ENCODE peak calls at places on chromosomes 16 and 17, in seven cellular contexts. S, Y, X, R, M, W and H are unnamed samples.

GRCh38 chr16:89536886-89537548 is 23.5 kb upstream of the RPL13 start:
- DNase-seq in S (no peak), Y (no peak), X (no peak), R (no peak), M (no peak), W (no peak), H (no peak)

GRCh38 chr16:72983728-72984350 is 64.1 kb downstream of the ZFHX3 start:
- DNase-seq in S (peak), Y (no peak), X (no peak), R (no peak), M (no peak), W (peak), H (no peak)

GRCh38 chr17:72574675-72575510 is 454.1 kb downstream of the SOX9 start:
- DNase-seq in S (no peak), Y (no peak), X (no peak), R (no peak), M (no peak), W (no peak), H (no peak)

GRCh38 chr16:693364-693763 is 3.2 kb upstream of the WDR24 start:
- DNase-seq in S (no peak), Y (no peak), X (no peak), R (no peak), M (no peak), W (no peak), H (no peak)

GRCh38 chr16:67183-67791 is 5.1 kb downstream of the RHBDF1 start:
- DNase-seq in S (no peak), Y (no peak), X (no peak), R (no peak), M (no peak), W (no peak), H (no peak)

GRCh38 chr17:18363021-18363941 is at the start of gene SHMT1:
- DNase-seq in S (peak), Y (peak), X (peak), R (peak), M (peak), W (peak), H (peak)

GRCh38 chr16:63907251-63907650 is 1214.6 kb downstream of the CDH11 start:
- DNase-seq in S (no peak), Y (no peak), X (no peak), R (no peak), M (no peak), W (no peak), H (no peak)

GRCh38 chr16:1941162-1941923 is 1.7 kb downstream of the MSRB1 start:
- DNase-seq in S (peak), Y (no peak), X (no peak), R (no peak), M (peak), W (no peak), H (peak)

GRCh38 chr17:51683291-51683690 is 422.9 kb downstream of the UTP18 start:
- DNase-seq in S (no peak), Y (no peak), X (no peak), R (no peak), M (no peak), W (no peak), H (no peak)

GRCh38 chr16:49271363-49271762 is 10.3 kb downstream of the CBLN1 start:
- DNase-seq in S (no peak), Y (no peak), X (no peak), R (no peak), M (no peak), W (no peak), H (no peak)

GRCh38 chr16:78980825-78981224 is 619.7 kb downstream of the MAF start:
- DNase-seq in S (no peak), Y (no peak), X (no peak), R (no peak), M (no peak), W (no peak), H (no peak)

GRCh38 chr17:56185905-56186783 is 32.9 kb downstream of the ANKFN1 start:
- DNase-seq in S (no peak), Y (no peak), X (no peak), R (peak), M (no peak), W (no peak), H (no peak)

GRCh38 chr16:85432606-85433005 is 180.5 kb upstream of the GSE1 start:
- DNase-seq in S (no peak), Y (peak), X (no peak), R (no peak), M (no peak), W (no peak), H (no peak)

GRCh38 chr17:9905902-9906301 is 831 bp upstream of the RCVRN start:
- DNase-seq in S (peak), Y (peak), X (no peak), R (peak), M (peak), W (no peak), H (no peak)

GRCh38 chr17:46943511-46944393 is 20.8 kb downstream of the GOSR2 start:
- DNase-seq in S (no peak), Y (no peak), X (no peak), R (no peak), M (no peak), W (peak), H (no peak)

GRCh38 chr17:55480907-55481306 is 30.3 kb downstream of the SMIM36 start:
- DNase-seq in S (no peak), Y (no peak), X (no peak), R (no peak), M (no peak), W (no peak), H (no peak)

DNA sequence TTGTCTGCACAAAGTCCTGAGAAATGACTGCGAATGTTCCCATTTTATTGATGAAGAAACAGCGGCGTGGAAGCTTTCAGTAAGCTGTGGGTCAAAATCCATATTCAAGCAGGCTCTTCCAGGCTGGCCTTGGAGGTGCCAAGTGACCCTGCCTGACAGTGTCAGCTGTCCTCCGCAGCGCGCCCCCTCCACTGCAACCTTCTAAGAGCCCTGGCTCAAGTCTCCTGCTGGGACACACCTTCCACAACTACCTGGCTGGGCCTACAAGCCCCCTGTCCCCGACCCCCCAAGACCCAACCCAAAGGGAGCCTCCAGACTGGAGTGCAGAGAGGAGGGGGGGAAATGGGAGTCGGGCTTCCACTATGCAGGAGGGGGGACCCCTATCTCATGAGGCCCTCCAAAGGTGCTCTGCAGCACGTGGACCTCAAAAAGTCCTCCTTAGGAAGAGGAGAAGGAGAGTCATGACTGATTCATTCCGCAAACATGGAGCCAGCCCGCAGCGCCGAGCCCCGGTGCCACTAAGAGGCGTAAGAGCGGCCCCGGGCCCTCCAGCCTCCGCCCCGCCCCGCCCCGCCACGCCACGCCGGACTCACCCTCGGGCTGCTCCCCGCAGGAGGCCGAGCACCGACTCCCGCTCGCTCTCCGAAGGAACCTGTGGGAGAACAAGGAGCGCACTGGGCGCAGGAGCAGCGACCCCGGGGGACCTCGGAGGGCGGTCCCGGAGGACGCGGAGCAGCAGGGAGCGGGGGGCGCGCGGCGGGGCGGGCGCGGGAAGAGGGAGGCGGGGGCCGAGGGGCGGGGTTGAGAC is 574 bp downstream of the MPP3 start:
- DNase-seq in S (peak), Y (peak), X (peak), R (peak), M (peak), W (peak), H (no peak)
- TF ChIP-seq CTCF in S (no peak), Y (no peak), X (no peak), R (no peak), M (no peak), W (no peak), H (no peak)

GRCh38 chr17:28141333-28141732 is 98.9 kb downstream of the NLK start:
- DNase-seq in S (no peak), Y (no peak), X (no peak), R (no peak), M (no peak), W (no peak), H (no peak)
- TF ChIP-seq CTCF in S (no peak), Y (no peak), X (no peak), R (no peak), M (no peak), W (no peak), H (no peak)

GRCh38 chr16:77043076-77043475 is 147.9 kb upstream of the MON1B start:
- DNase-seq in S (no peak), Y (no peak), X (no peak), R (peak), M (no peak), W (no peak), H (peak)
- TF ChIP-seq CTCF in S (no peak), Y (peak), X (peak), R (peak), M (peak), W (no peak), H (peak)

GRCh38 chr17:82710499-82711232 is 5.8 kb upstream of the FN3KRP start:
- DNase-seq in S (no peak), Y (no peak), X (no peak), R (no peak), M (no peak), W (no peak), H (no peak)
- TF ChIP-seq CTCF in S (no peak), Y (no peak), X (no peak), R (no peak), M (no peak), W (no peak), H (no peak)

GRCh38 chr16:66429290-66429962 is 2.3 kb downstream of the BEAN1 start:
- DNase-seq in S (no peak), Y (peak), X (no peak), R (no peak), M (peak), W (no peak), H (no peak)
- TF ChIP-seq CTCF in S (no peak), Y (peak), X (no peak), R (no peak), M (peak), W (no peak), H (peak)

DNA sequence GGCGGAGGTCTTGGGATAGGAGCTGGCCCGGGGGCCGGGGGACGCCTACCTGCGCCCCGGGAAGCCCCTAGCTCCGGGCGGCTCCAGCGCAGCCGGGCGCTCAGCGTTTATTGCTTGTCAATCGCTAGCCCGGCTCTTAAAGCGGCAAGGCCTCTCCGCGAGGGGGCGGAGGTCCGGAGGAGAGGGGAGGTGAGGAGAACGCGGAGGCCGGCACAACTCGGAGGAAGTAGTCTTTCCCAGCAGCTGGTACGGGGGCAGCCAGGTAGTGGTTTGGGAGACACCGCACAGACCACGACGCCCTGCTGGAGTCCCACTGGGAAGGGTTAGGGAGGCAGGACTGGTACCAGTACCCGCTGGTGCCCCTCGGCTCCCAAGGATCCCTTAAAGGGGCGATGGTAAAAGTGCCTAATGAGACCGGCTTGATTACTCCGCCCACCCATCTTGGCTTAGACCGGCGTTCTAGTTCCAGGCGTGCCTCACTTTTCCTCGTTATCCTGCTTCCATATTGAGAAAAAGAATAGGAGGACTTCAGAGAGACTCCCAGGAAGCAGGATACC is at the start of gene MPP2:
- DNase-seq in S (peak), Y (peak), X (no peak), R (peak), M (peak), W (peak), H (no peak)
- TF ChIP-seq CTCF in S (peak), Y (no peak), X (peak), R (no peak), M (peak), W (peak), H (no peak)

GRCh38 chr17:7650509-7651096 is at the start of gene ATP1B2:
- DNase-seq in S (no peak), Y (peak), X (no peak), R (peak), M (peak), W (peak), H (no peak)

GRCh38 chr17:7640783-7641182 is 9.9 kb upstream of the ATP1B2 start:
- DNase-seq in S (no peak), Y (no peak), X (no peak), R (no peak), M (no peak), W (no peak), H (no peak)

GRCh38 chr17:7644768-7645167 is 6.0 kb upstream of the ATP1B2 start:
- DNase-seq in S (no peak), Y (no peak), X (no peak), R (no peak), M (no peak), W (no peak), H (no peak)
- TF ChIP-seq CTCF in S (no peak), Y (no peak), X (no peak), R (no peak), M (no peak), W (no peak), H (no peak)